ENCODE peak calls at places on chromosomes 2 and 18, in seven cellular contexts. Z is HEK293T; N is heart left ventricle; D is stimulated activated CD8-positive, alpha-beta memory T cell treated with anti-CD3 and anti-CD28 coated beads, Interleukin-15, amount 100 ng/mL, for 1 hour; Y is activated naive CD8-positive, alpha-beta T cell treated with anti-CD3 and anti-CD28 coated beads, Interleukin-2, amount 50 U/mL, for 16 hours; H is Caco-2; L is NCI-H1417. G is an unnamed sample.

GRCh38 chr2:145984541-145984940 is 1464.6 kb upstream of the ZEB2 start:
- DNase-seq in D (no peak), N (no peak), Z (no peak), Y (no peak), L (peak), H (no peak), G (no peak)

GRCh38 chr2:41031282-41031681 is 579.4 kb upstream of the SLC8A1 start:
- DNase-seq in N (no peak), D (no peak), L (no peak), H (no peak), Z (no peak), Y (no peak), G (no peak)

GRCh38 chr18:49193896-49194295 is 243.1 kb upstream of the SMAD7 start:
- DNase-seq in D (no peak), Y (no peak), N (no peak), H (no peak), L (no peak), Z (no peak), G (no peak)

GRCh38 chr2:141399270-141399669 is 731.5 kb downstream of the LRP1B start:
- DNase-seq in Z (peak), L (no peak), Y (no peak), H (no peak), D (no peak), N (no peak), G (no peak)

GRCh38 chr2:25825238-25825637 is 53.0 kb downstream of the ASXL2 start:
- DNase-seq in Z (no peak), Y (peak), D (no peak), N (no peak), L (no peak), H (no peak), G (no peak)

GRCh38 chr2:141331127-141331526 is 799.7 kb downstream of the LRP1B start:
- DNase-seq in D (no peak), Y (no peak), Z (no peak), H (no peak), L (no peak), N (no peak), G (no peak)

GRCh38 chr2:15776629-15776919 is 163.8 kb upstream of the MYCN start:
- DNase-seq in H (peak), L (no peak), Y (no peak), Z (no peak), D (no peak), N (no peak), G (no peak)

GRCh38 chr18:50906843-50907242 is 27.9 kb downstream of the ME2 start:
- DNase-seq in L (no peak), N (no peak), D (no peak), Y (no peak), Z (no peak), H (no peak), G (no peak)

GRCh38 chr2:135701442-135701841 is 40.2 kb upstream of the UBXN4 start:
- DNase-seq in N (no peak), H (no peak), Y (no peak), L (no peak), D (no peak), Z (no peak), G (no peak)

GRCh38 chr18:415047-415446 is 85.5 kb downstream of the COLEC12 start:
- DNase-seq in Y (no peak), Z (no peak), N (no peak), L (no peak), H (no peak), D (no peak), G (no peak)

GRCh38 chr2:64063924-64064331 is 44.7 kb upstream of the VPS54 start:
- DNase-seq in Y (no peak), L (no peak), H (no peak), Z (no peak), N (peak), D (no peak), G (no peak)

GRCh38 chr2:158905824-158906223 is 62.6 kb upstream of the TANC1 start:
- DNase-seq in L (no peak), Z (no peak), H (no peak), Y (no peak), D (no peak), N (no peak), G (no peak)

GRCh38 chr2:30240162-30240696 is 8.9 kb downstream of the LBH start:
- DNase-seq in Y (no peak), L (no peak), N (no peak), H (no peak), D (no peak), Z (no peak), G (no peak)

GRCh38 chr2:11777066-11777782 is 30.8 kb downstream of the LPIN1 start:
- DNase-seq in Y (no peak), D (no peak), Z (no peak), L (no peak), N (no peak), H (peak), G (no peak)

GRCh38 chr2:196266351-196266750 is 95.0 kb upstream of the STK17B start:
- DNase-seq in H (no peak), Y (no peak), D (no peak), Z (no peak), N (no peak), L (no peak), G (no peak)

GRCh38 chr18:78726326-78727056 is 253.1 kb upstream of the SALL3 start:
- DNase-seq in L (no peak), D (no peak), Y (no peak), Z (no peak), H (no peak), N (no peak), G (no peak)

GRCh38 chr2:85902496-85902895 is 13.7 kb upstream of the ST3GAL5 start:
- DNase-seq in D (no peak), Y (no peak), H (no peak), L (no peak), N (no peak), Z (no peak), G (peak)

GRCh38 chr2:219049282-219049681 is 8.0 kb upstream of the CFAP65 start:
- DNase-seq in Y (no peak), N (no peak), D (no peak), L (no peak), Z (no peak), H (no peak), G (no peak)

GRCh38 chr2:211361383-211361782 is 805.0 kb downstream of the CPS1 start:
- DNase-seq in D (no peak), Z (no peak), N (no peak), Y (no peak), L (no peak), H (no peak), G (no peak)

GRCh38 chr2:84022810-84023431 is 436.2 kb downstream of the SUCLG1 start:
- DNase-seq in Y (no peak), D (no peak), L (peak), N (no peak), Z (peak), H (peak), G (no peak)

GRCh38 chr2:7881038-7881437 is 800.8 kb upstream of the ID2 start:
- DNase-seq in H (no peak), Z (no peak), N (no peak), L (no peak), D (no peak), Y (no peak), G (no peak)

GRCh38 chr2:17196380-17196779 is 321.9 kb downstream of the RAD51AP2 start:
- DNase-seq in H (no peak), D (no peak), L (no peak), Z (no peak), N (no peak), Y (no peak), G (no peak)

GRCh38 chr2:25664531-25665307 is 8.7 kb downstream of the DTNB start:
- DNase-seq in Y (no peak), D (no peak), N (peak), H (peak), L (peak), Z (peak), G (peak)

GRCh38 chr2:73083886-73084792 is 12.6 kb upstream of the SFXN5 start:
- DNase-seq in Y (no peak), H (no peak), N (no peak), L (peak), Z (no peak), D (no peak), G (no peak)

GRCh38 chr2:8531481-8531880 is 150.4 kb upstream of the ID2 start:
- DNase-seq in Y (no peak), H (no peak), N (no peak), Z (no peak), L (no peak), D (no peak), G (no peak)

GRCh38 chr2:133377021-133377481 is 191.2 kb downstream of the NCKAP5 start:
- DNase-seq in H (no peak), N (no peak), Y (no peak), Z (no peak), D (no peak), L (no peak), G (no peak)

GRCh38 chr2:176642074-176642473 is 372.8 kb downstream of the MTX2 start:
- DNase-seq in Y (no peak), L (no peak), N (no peak), Z (no peak), D (no peak), H (no peak), G (no peak)

GRCh38 chr2:41400057-41400665 is 647.7 kb upstream of the PKDCC start:
- DNase-seq in D (no peak), Y (no peak), Z (peak), N (no peak), L (peak), H (no peak), G (no peak)

GRCh38 chr2:40384714-40385113 is 67.2 kb downstream of the SLC8A1 start:
- DNase-seq in D (no peak), Z (no peak), L (no peak), H (no peak), N (no peak), Y (no peak), G (no peak)

GRCh38 chr2:49459314-49459993 is 305.1 kb upstream of the FSHR start:
- DNase-seq in Z (no peak), L (no peak), D (no peak), N (no peak), Y (no peak), H (no peak), G (no peak)

GRCh38 chr2:10283106-10284062 is 19.3 kb upstream of the HPCAL1 start:
- DNase-seq in N (no peak), Z (no peak), H (peak), L (no peak), D (no peak), Y (no peak), G (peak)

GRCh38 chr2:221779614-221780067 is 207.5 kb upstream of the EPHA4 start:
- DNase-seq in Z (no peak), L (no peak), N (no peak), Y (no peak), H (no peak), D (no peak), G (peak)

GRCh38 chr2:128727914-128728313 is 409.2 kb upstream of the HS6ST1 start:
- DNase-seq in Y (no peak), D (no peak), H (no peak), Z (no peak), L (no peak), N (no peak), G (no peak)